ENCODE peak calls at places on chromosomes 13 and 19, in six cellular contexts. Y is lower leg skin, B is activated B cell treated with CpG ODN at 0.5 μM for 24 hours, U is fibroblast of lung, K is AG04450, H is fibroblast of pulmonary artery. V is an unnamed sample.

GRCh38 chr19:58003153-58003828 is 671 bp upstream of the ZNF606 start:
- DNase-seq in U (peak; percentile 32), Y (no peak), B (no peak), H (no peak), K (no peak), V (no peak)

GRCh38 chr13:95677564-95678386 is 836 bp downstream of the DNAJC3 start:
- DNase-seq in B (no peak), H (peak; percentile 25), K (no peak), Y (peak; percentile 48), U (peak; percentile 39), V (no peak)

GRCh38 chr13:64338671-64339070 is 2891.5 kb downstream of the PCDH9 start:
- DNase-seq in K (no peak), H (no peak), Y (no peak), U (no peak), B (no peak), V (no peak)

GRCh38 chr13:86946734-86947133 is 724.4 kb upstream of the SLITRK5 start:
- DNase-seq in B (no peak), H (no peak), K (no peak), U (no peak), Y (no peak), V (no peak)

GRCh38 chr13:101576452-101576851 is 124.0 kb downstream of the ITGBL1 start:
- DNase-seq in K (peak; percentile 37), B (no peak), H (peak; percentile 40), U (peak; percentile 61), Y (no peak), V (no peak)

GRCh38 chr13:21933001-21933400 is 262.1 kb downstream of the FGF9 start:
- DNase-seq in Y (no peak), H (no peak), U (no peak), B (no peak), K (no peak), V (no peak)

GRCh38 chr13:33112745-33113144 is 96.5 kb downstream of the KL start:
- DNase-seq in H (no peak), U (no peak), K (no peak), Y (no peak), B (no peak), V (no peak)

GRCh38 chr19:12779162-12779993 is 4.0 kb upstream of the HOOK2 start:
- DNase-seq in B (no peak), K (no peak), H (peak; percentile 95), U (peak; percentile 85), Y (no peak), V (peak; percentile 89)

GRCh38 chr13:89695343-89696257 is 1651.9 kb upstream of the MIR17HG start:
- DNase-seq in B (no peak), Y (no peak), U (peak; percentile 27), K (peak; percentile 6), H (peak; percentile 70), V (no peak)

GRCh38 chr19:31338069-31338767 is 11.0 kb downstream of the TSHZ3 start:
- DNase-seq in U (peak; percentile 60), Y (no peak), K (no peak), H (peak; percentile 91), B (no peak), V (no peak)

GRCh38 chr19:17420267-17420924 is 549 bp downstream of the MVB12A start:
- DNase-seq in U (peak; percentile 6), B (peak; percentile 36), Y (peak; percentile 25), H (no peak), K (no peak), V (no peak)

GRCh38 chr13:46687810-46688209 is 109.2 kb downstream of the ESD start:
- DNase-seq in H (peak; percentile 56), Y (no peak), K (no peak), B (no peak), U (peak; percentile 43), V (no peak)

GRCh38 chr13:27338816-27339215 is 68.2 kb downstream of the RASL11A start:
- DNase-seq in U (no peak), K (no peak), Y (no peak), B (no peak), H (no peak), V (no peak)

GRCh38 chr13:30119476-30119875 is 187.9 kb downstream of the KATNAL1 start:
- DNase-seq in B (no peak), H (peak; percentile 64), Y (no peak), U (peak; percentile 85), K (no peak), V (no peak)

GRCh38 chr19:16023558-16023915 is 52.8 kb upstream of the TPM4 start:
- DNase-seq in U (no peak), B (no peak), K (no peak), Y (no peak), H (no peak), V (no peak)

GRCh38 chr19:16025108-16026101 is 50.9 kb upstream of the TPM4 start:
- DNase-seq in H (peak; percentile 61), B (no peak), Y (no peak), K (peak; percentile 16), U (peak; percentile 36), V (no peak)

GRCh38 chr19:16022681-16023557 is 53.4 kb upstream of the TPM4 start:
- DNase-seq in U (no peak), K (no peak), B (no peak), Y (no peak), H (no peak), V (no peak)

GRCh38 chr19:16026131-16026530 is 50.2 kb upstream of the TPM4 start:
- DNase-seq in U (no peak), Y (no peak), B (no peak), K (no peak), H (no peak), V (no peak)

GRCh38 chr19:16024266-16025107 is 51.8 kb upstream of the TPM4 start:
- DNase-seq in U (no peak), B (no peak), K (no peak), H (no peak), Y (no peak), V (no peak)
- TF ChIP-seq CTCF in U (no peak), B (no peak), K (no peak), H (no peak), Y (no peak), V (no peak)

GRCh38 chr13:90770334-90770733 is 577.2 kb upstream of the MIR17HG start:
- DNase-seq in B (no peak), H (no peak), Y (no peak), K (no peak), U (no peak), V (no peak)
- TF ChIP-seq CTCF in B (no peak), H (no peak), Y (no peak), K (no peak), U (no peak), V (no peak)

GRCh38 chr13:34696296-34696695 is 245.8 kb upstream of the NBEA start:
- DNase-seq in U (no peak), B (no peak), Y (no peak), H (no peak), K (no peak), V (no peak)
- TF ChIP-seq CTCF in U (no peak), B (no peak), Y (no peak), H (no peak), K (no peak), V (no peak)

GRCh38 chr19:40165362-40165937 is 25.8 kb upstream of the MAP3K10 start:
- DNase-seq in B (peak; percentile 39), U (peak; percentile 10), H (peak; percentile 49), K (no peak), Y (peak; percentile 28), V (no peak)
- TF ChIP-seq CTCF in B (no peak), U (peak; percentile 71), H (peak; percentile 83), K (peak; percentile 64), Y (peak; percentile 26), V (peak; percentile 47)

GRCh38 chr19:51977346-51977745 is 9.3 kb downstream of the ZNF350 start:
- DNase-seq in H (no peak), Y (no peak), B (no peak), U (no peak), K (no peak), V (no peak)

GRCh38 chr19:51980116-51980736 is 6.4 kb downstream of the ZNF350 start:
- DNase-seq in H (peak; percentile 29), B (no peak), K (no peak), Y (no peak), U (no peak), V (no peak)

GRCh38 chr19:51978882-51979281 is 7.8 kb downstream of the ZNF350 start:
- DNase-seq in H (no peak), B (no peak), U (no peak), Y (no peak), K (no peak), V (no peak)

GRCh38 chr19:51971624-51972023 is 15.0 kb downstream of the ZNF350 start:
- DNase-seq in Y (no peak), H (peak; percentile 24), K (no peak), U (peak; percentile 28), B (no peak), V (no peak)

GRCh38 chr19:51976852-51977251 is 9.8 kb downstream of the ZNF350 start:
- DNase-seq in H (no peak), B (no peak), K (no peak), Y (no peak), U (no peak), V (no peak)
- TF ChIP-seq CTCF in H (no peak), B (no peak), K (no peak), Y (no peak), U (no peak), V (no peak)

GRCh38 chr19:2739602-2740313 is at the start of gene SLC39A3:
- DNase-seq in B (peak; percentile 94), H (peak; percentile 99), K (peak; percentile 98), U (peak; percentile 98), Y (peak; percentile 97), V (peak; percentile 100)
- TF ChIP-seq CTCF in B (no peak), H (peak; percentile 21), K (peak; percentile 19), U (peak; percentile 29), Y (peak; percentile 29), V (peak; percentile 17)

GRCh38 chr19:23440207-23440606 is 44.9 kb upstream of the ZNF91 start:
- DNase-seq in Y (no peak), H (no peak), U (no peak), K (no peak), B (no peak), V (no peak)

GRCh38 chr19:23436318-23436717 is 41.0 kb upstream of the ZNF91 start:
- DNase-seq in H (no peak), Y (no peak), K (no peak), U (no peak), B (no peak), V (no peak)

GRCh38 chr19:23437901-23438300 is 42.6 kb upstream of the ZNF91 start:
- DNase-seq in B (no peak), K (no peak), U (no peak), H (no peak), Y (no peak), V (no peak)

GRCh38 chr19:23439623-23440022 is 44.4 kb upstream of the ZNF91 start:
- DNase-seq in H (no peak), B (no peak), U (no peak), K (no peak), Y (no peak), V (no peak)

DNA sequence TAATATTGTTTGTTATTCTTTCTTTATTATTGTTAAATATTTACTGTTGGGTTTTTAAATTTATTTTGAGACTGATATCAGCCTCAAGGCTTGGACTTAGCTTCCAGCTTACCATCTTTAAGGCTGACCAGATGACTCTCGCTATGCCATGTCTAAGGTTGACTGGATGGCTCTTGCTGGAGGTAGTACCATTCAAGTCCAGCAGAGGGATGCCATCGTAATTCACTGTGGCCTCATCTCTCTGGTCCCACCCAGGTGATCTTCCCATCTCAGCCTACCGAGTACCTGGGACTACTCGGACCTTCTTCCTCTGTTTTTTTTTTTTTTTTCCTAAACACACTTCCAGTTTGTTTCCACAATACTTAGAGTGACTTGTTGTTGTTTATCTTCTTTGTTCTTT is 41.7 kb upstream of the ZNF91 start:
- DNase-seq in K (no peak), B (no peak), U (no peak), Y (no peak), H (no peak), V (no peak)
- TF ChIP-seq CTCF in K (peak; percentile 37), B (no peak), U (no peak), Y (no peak), H (peak; percentile 21), V (no peak)

V was measured in osteocyte.